ENCODE peak calls at places on chromosome 11, in eight cellular contexts. K is EH; G is IMR-90; V is GM19239; W is left colon; N is WTC11; E is activated T-cell treated with anti-CD3 and anti-CD28 coated beads, Interleukin-2, amount 50 U/mL, for 24 hours; J is SK-MEL-5. O is an unnamed sample.
A peak's percentile ranks its signal among the peaks of the same experiment; 100 is the strongest.

GRCh38 chr11:104151404-104152204 is 12.3 kb downstream of the PDGFD start:
- DNase-seq in E (no peak), G (no peak), W (no peak), V (no peak), N (no peak), J (peak; percentile 22), K (peak; percentile 33), O (no peak)

GRCh38 chr11:70889411-70889810 is 363.0 kb downstream of the SHANK2 start:
- DNase-seq in N (no peak), J (no peak), W (no peak), E (no peak), K (no peak), V (no peak), G (no peak), O (no peak)

GRCh38 chr11:58576792-58577440 is 1.3 kb upstream of the LPXN start:
- DNase-seq in K (peak; percentile 50), J (peak; percentile 40), V (no peak), W (no peak), E (no peak), G (peak; percentile 66), N (no peak), O (no peak)

GRCh38 chr11:67157691-67158090 is 38.6 kb downstream of the KDM2A start:
- DNase-seq in W (no peak), N (no peak), V (no peak), K (no peak), J (no peak), E (no peak), G (no peak), O (no peak)

GRCh38 chr11:102666331-102666957 is 39.1 kb downstream of the MMP27 start:
- DNase-seq in N (no peak), V (peak; percentile 14), J (peak; percentile 67), G (peak; percentile 60), K (peak; percentile 63), W (no peak), E (no peak), O (peak; percentile 33)

GRCh38 chr11:113839842-113840241 is 35.5 kb downstream of the USP28 start:
- DNase-seq in E (no peak), W (peak; percentile 10), K (no peak), G (no peak), N (no peak), V (peak; percentile 31), J (no peak), O (no peak)

GRCh38 chr11:64358907-64359711 is at the start of gene RPS6KA4:
- DNase-seq in N (peak; percentile 49), K (peak; percentile 79), W (peak; percentile 72), G (peak; percentile 58), E (peak; percentile 79), J (peak; percentile 59), V (peak; percentile 90), O (peak; percentile 79)

GRCh38 chr11:113148652-113149051 is 165.7 kb upstream of the TTC12 start:
- DNase-seq in N (no peak), J (no peak), W (no peak), V (no peak), K (no peak), E (no peak), G (no peak), O (no peak)

GRCh38 chr11:88231894-88232482 is 56.7 kb upstream of the RAB38 start:
- DNase-seq in E (no peak), K (peak; percentile 69), V (peak; percentile 33), J (peak; percentile 66), N (peak; percentile 15), W (no peak), G (peak; percentile 40), O (peak; percentile 22)

GRCh38 chr11:12103411-12104225 is 6.8 kb upstream of the MICAL2 start:
- DNase-seq in V (no peak), G (no peak), W (peak; percentile 2), E (no peak), J (no peak), K (peak; percentile 59), N (no peak), O (peak; percentile 68)

GRCh38 chr11:132106336-132106982 is 736.0 kb downstream of the NTM start:
- DNase-seq in N (no peak), J (no peak), V (no peak), K (no peak), G (peak; percentile 13), W (no peak), E (no peak), O (no peak)

GRCh38 chr11:43819926-43820325 is 60.7 kb upstream of the ALKBH3 start:
- DNase-seq in N (no peak), G (no peak), K (no peak), V (no peak), E (no peak), J (no peak), W (no peak), O (no peak)

GRCh38 chr11:64566042-64566914 is 24.7 kb upstream of the SLC22A12 start:
- DNase-seq in N (peak; percentile 59), V (no peak), K (peak; percentile 73), G (peak; percentile 65), E (peak; percentile 37), W (peak; percentile 57), J (peak; percentile 42), O (peak; percentile 98)

GRCh38 chr11:32939046-32939445 is 46.4 kb downstream of the QSER1 start:
- DNase-seq in K (no peak), N (no peak), E (no peak), W (no peak), V (peak; percentile 15), J (no peak), G (no peak), O (no peak)

GRCh38 chr11:32427935-32428664 is 7.2 kb downstream of the WT1 start:
- DNase-seq in V (no peak), W (no peak), E (no peak), J (no peak), K (no peak), G (no peak), N (peak; percentile 60), O (peak; percentile 47)

GRCh38 chr11:62388999-62389398 is 29.8 kb upstream of the SCGB1A1 start:
- DNase-seq in K (no peak), G (no peak), E (no peak), N (no peak), V (no peak), J (no peak), W (no peak), O (no peak)

GRCh38 chr11:8333431-8334401 is 70.0 kb upstream of the LMO1 start:
- DNase-seq in W (no peak), G (no peak), K (peak; percentile 44), J (no peak), N (no peak), E (no peak), V (no peak), O (no peak)

GRCh38 chr11:118907051-118907748 is 18.5 kb downstream of the BCL9L start:
- DNase-seq in W (peak; percentile 89), K (peak; percentile 76), N (peak; percentile 95), E (peak; percentile 93), J (peak; percentile 82), V (peak; percentile 99), G (peak; percentile 62), O (peak; percentile 94)

GRCh38 chr11:27700351-27701261 is at the start of gene BDNF:
- DNase-seq in V (no peak), K (peak; percentile 75), J (peak; percentile 5), N (peak; percentile 45), W (peak; percentile 22), E (peak; percentile 33), G (peak; percentile 60), O (peak; percentile 48)

GRCh38 chr11:2178906-2179494 is 7.4 kb upstream of the TH start:
- DNase-seq in J (no peak), G (peak; percentile 37), N (no peak), K (peak; percentile 75), W (no peak), E (no peak), V (no peak), O (peak; percentile 70)

GRCh38 chr11:45383229-45383628 is 97.1 kb upstream of the SYT13 start:
- DNase-seq in V (no peak), J (no peak), E (no peak), G (no peak), K (peak; percentile 55), N (no peak), W (no peak), O (no peak)

GRCh38 chr11:56473252-56473651 is at the start of gene OR5M3:
- DNase-seq in G (no peak), J (no peak), K (no peak), N (no peak), W (no peak), V (no peak), E (no peak), O (no peak)

GRCh38 chr11:69841859-69842698 is 22.9 kb upstream of the FGF3 start:
- DNase-seq in N (peak; percentile 65), W (no peak), E (no peak), K (peak; percentile 25), G (peak; percentile 13), V (no peak), J (peak; percentile 82), O (peak; percentile 82)

GRCh38 chr11:100632970-100633452 is 54.1 kb upstream of the ARHGAP42 start:
- DNase-seq in V (no peak), K (peak; percentile 32), W (peak; percentile 41), G (peak; percentile 56), J (peak; percentile 82), E (no peak), N (no peak), O (no peak)

GRCh38 chr11:73299751-73300150 is 8.3 kb upstream of the ARHGEF17 start:
- DNase-seq in W (no peak), N (no peak), J (no peak), G (no peak), E (no peak), V (no peak), K (no peak), O (no peak)

GRCh38 chr11:65880844-65881421 is 1.3 kb downstream of the CTSW start:
- DNase-seq in K (peak; percentile 41), G (no peak), V (no peak), W (no peak), E (no peak), N (no peak), J (no peak), O (no peak)